ENCODE peak calls at places on chromosome 20, in nine cellular contexts. One of them, this sample, is unnamed.

GRCh38 chr20:61126369-61127195 is 125.5 kb upstream of the CDH4 start:
- DNase-seq in fibroblast of the aortic adventitia: no peak
- DNase-seq in hepatocyte: no peak
- DNase-seq in Peyer's patch: no peak
- DNase-seq in HFFc6: no peak
- DNase-seq in brain microvascular endothelial cell: no peak
- DNase-seq in kidney: no peak
- DNase-seq in suprapubic skin: no peak
- DNase-seq in neural crest cell: no peak
- DNase-seq in this sample: no peak

GRCh38 chr20:31593221-31594001 is 11.7 kb upstream of the ID1 start:
- DNase-seq in brain microvascular endothelial cell: no peak
- DNase-seq in hepatocyte: peak
- DNase-seq in neural crest cell: no peak
- DNase-seq in fibroblast of the aortic adventitia: peak
- DNase-seq in kidney: peak
- DNase-seq in Peyer's patch: peak
- DNase-seq in suprapubic skin: peak
- DNase-seq in HFFc6: peak
- DNase-seq in this sample: peak

GRCh38 chr20:48986899-48987298 is 59.2 kb upstream of the CSE1L start:
- DNase-seq in brain microvascular endothelial cell: no peak
- DNase-seq in HFFc6: no peak
- DNase-seq in fibroblast of the aortic adventitia: no peak
- DNase-seq in kidney: no peak
- DNase-seq in Peyer's patch: no peak
- DNase-seq in neural crest cell: no peak
- DNase-seq in suprapubic skin: no peak
- DNase-seq in hepatocyte: no peak
- DNase-seq in this sample: peak

GRCh38 chr20:39825524-39825923 is 863.4 kb downstream of the DHX35 start:
- DNase-seq in fibroblast of the aortic adventitia: no peak
- DNase-seq in kidney: no peak
- DNase-seq in Peyer's patch: no peak
- DNase-seq in suprapubic skin: no peak
- DNase-seq in hepatocyte: no peak
- DNase-seq in HFFc6: no peak
- DNase-seq in brain microvascular endothelial cell: no peak
- DNase-seq in neural crest cell: no peak
- DNase-seq in this sample: peak

GRCh38 chr20:62179162-62179504 is 3.7 kb upstream of the MTG2 start:
- DNase-seq in hepatocyte: no peak
- DNase-seq in Peyer's patch: no peak
- DNase-seq in neural crest cell: no peak
- DNase-seq in fibroblast of the aortic adventitia: no peak
- DNase-seq in brain microvascular endothelial cell: no peak
- DNase-seq in kidney: no peak
- DNase-seq in HFFc6: no peak
- DNase-seq in suprapubic skin: no peak
- DNase-seq in this sample: no peak

GRCh38 chr20:33337531-33338165 is 54.6 kb downstream of the BPIFB1 start:
- DNase-seq in brain microvascular endothelial cell: no peak
- DNase-seq in neural crest cell: no peak
- DNase-seq in hepatocyte: no peak
- DNase-seq in suprapubic skin: no peak
- DNase-seq in Peyer's patch: no peak
- DNase-seq in HFFc6: no peak
- DNase-seq in fibroblast of the aortic adventitia: no peak
- DNase-seq in kidney: no peak
- DNase-seq in this sample: no peak

GRCh38 chr20:40578961-40579360 is 110.1 kb downstream of the MAFB start:
- DNase-seq in neural crest cell: no peak
- DNase-seq in suprapubic skin: no peak
- DNase-seq in brain microvascular endothelial cell: no peak
- DNase-seq in kidney: no peak
- DNase-seq in Peyer's patch: no peak
- DNase-seq in HFFc6: no peak
- DNase-seq in hepatocyte: no peak
- DNase-seq in fibroblast of the aortic adventitia: no peak
- DNase-seq in this sample: no peak

GRCh38 chr20:40844285-40844684 is 155.2 kb upstream of the MAFB start:
- DNase-seq in suprapubic skin: no peak
- DNase-seq in neural crest cell: no peak
- DNase-seq in HFFc6: no peak
- DNase-seq in kidney: no peak
- DNase-seq in hepatocyte: no peak
- DNase-seq in brain microvascular endothelial cell: no peak
- DNase-seq in Peyer's patch: no peak
- DNase-seq in fibroblast of the aortic adventitia: no peak
- DNase-seq in this sample: no peak

GRCh38 chr20:49737260-49737659 is 23.6 kb upstream of the B4GALT5 start:
- DNase-seq in hepatocyte: no peak
- DNase-seq in brain microvascular endothelial cell: no peak
- DNase-seq in suprapubic skin: no peak
- DNase-seq in Peyer's patch: no peak
- DNase-seq in fibroblast of the aortic adventitia: no peak
- DNase-seq in HFFc6: no peak
- DNase-seq in kidney: no peak
- DNase-seq in neural crest cell: no peak
- DNase-seq in this sample: no peak

GRCh38 chr20:23640018-23640872 is 2.5 kb upstream of the CST3 start:
- DNase-seq in HFFc6: no peak
- DNase-seq in kidney: peak
- DNase-seq in brain microvascular endothelial cell: no peak
- DNase-seq in suprapubic skin: no peak
- DNase-seq in Peyer's patch: no peak
- DNase-seq in hepatocyte: no peak
- DNase-seq in fibroblast of the aortic adventitia: no peak
- DNase-seq in neural crest cell: no peak
- DNase-seq in this sample: no peak

GRCh38 chr20:25567286-25567685 is 18.0 kb downstream of the NINL start:
- DNase-seq in Peyer's patch: no peak
- DNase-seq in hepatocyte: no peak
- DNase-seq in suprapubic skin: no peak
- DNase-seq in neural crest cell: no peak
- DNase-seq in HFFc6: no peak
- DNase-seq in brain microvascular endothelial cell: no peak
- DNase-seq in kidney: no peak
- DNase-seq in fibroblast of the aortic adventitia: no peak
- DNase-seq in this sample: no peak

GRCh38 chr20:34322267-34323105 is 19.3 kb upstream of the AHCY start:
- DNase-seq in brain microvascular endothelial cell: no peak
- DNase-seq in suprapubic skin: no peak
- DNase-seq in Peyer's patch: no peak
- DNase-seq in fibroblast of the aortic adventitia: no peak
- DNase-seq in hepatocyte: no peak
- DNase-seq in neural crest cell: no peak
- DNase-seq in HFFc6: no peak
- DNase-seq in kidney: no peak
- DNase-seq in this sample: no peak

GRCh38 chr20:32564921-32565734 is 20.0 kb downstream of the NOL4L start:
- DNase-seq in Peyer's patch: peak
- DNase-seq in suprapubic skin: no peak
- DNase-seq in fibroblast of the aortic adventitia: no peak
- DNase-seq in brain microvascular endothelial cell: no peak
- DNase-seq in hepatocyte: no peak
- DNase-seq in kidney: no peak
- DNase-seq in HFFc6: no peak
- DNase-seq in neural crest cell: no peak
- DNase-seq in this sample: no peak

GRCh38 chr20:38692436-38693411 is 31.6 kb upstream of the SLC32A1 start:
- DNase-seq in fibroblast of the aortic adventitia: peak
- DNase-seq in brain microvascular endothelial cell: peak
- DNase-seq in neural crest cell: peak
- DNase-seq in kidney: peak
- DNase-seq in suprapubic skin: no peak
- DNase-seq in hepatocyte: peak
- DNase-seq in HFFc6: peak
- DNase-seq in Peyer's patch: peak
- DNase-seq in this sample: peak

GRCh38 chr20:52103469-52103910 is 88.1 kb downstream of the ZFP64 start:
- DNase-seq in neural crest cell: no peak
- DNase-seq in kidney: no peak
- DNase-seq in Peyer's patch: no peak
- DNase-seq in hepatocyte: no peak
- DNase-seq in HFFc6: peak
- DNase-seq in fibroblast of the aortic adventitia: no peak
- DNase-seq in suprapubic skin: no peak
- DNase-seq in brain microvascular endothelial cell: peak
- DNase-seq in this sample: no peak

GRCh38 chr20:37314617-37315292 is 25.3 kb downstream of the MANBAL start:
- DNase-seq in suprapubic skin: peak
- DNase-seq in fibroblast of the aortic adventitia: peak
- DNase-seq in Peyer's patch: peak
- DNase-seq in hepatocyte: no peak
- DNase-seq in neural crest cell: no peak
- DNase-seq in HFFc6: no peak
- DNase-seq in brain microvascular endothelial cell: no peak
- DNase-seq in kidney: peak
- DNase-seq in this sample: no peak

GRCh38 chr20:53884859-53885654 is 185.3 kb downstream of the BCAS1 start:
- DNase-seq in kidney: no peak
- DNase-seq in brain microvascular endothelial cell: peak
- DNase-seq in HFFc6: no peak
- DNase-seq in Peyer's patch: no peak
- DNase-seq in fibroblast of the aortic adventitia: no peak
- DNase-seq in neural crest cell: no peak
- DNase-seq in hepatocyte: no peak
- DNase-seq in suprapubic skin: no peak
- DNase-seq in this sample: peak

GRCh38 chr20:46539113-46539512 is 11.3 kb downstream of the OCSTAMP start:
- DNase-seq in HFFc6: no peak
- DNase-seq in Peyer's patch: no peak
- DNase-seq in fibroblast of the aortic adventitia: no peak
- DNase-seq in brain microvascular endothelial cell: no peak
- DNase-seq in neural crest cell: no peak
- DNase-seq in hepatocyte: no peak
- DNase-seq in kidney: no peak
- DNase-seq in suprapubic skin: no peak
- DNase-seq in this sample: no peak
- TF ChIP-seq CTCF in HFFc6: peak
- TF ChIP-seq CTCF in Peyer's patch: no peak
- TF ChIP-seq CTCF in fibroblast of the aortic adventitia: no peak
- TF ChIP-seq CTCF in brain microvascular endothelial cell: no peak
- TF ChIP-seq CTCF in neural crest cell: peak
- TF ChIP-seq CTCF in hepatocyte: no peak
- TF ChIP-seq CTCF in kidney: no peak
- TF ChIP-seq CTCF in suprapubic skin: no peak
- TF ChIP-seq CTCF in this sample: no peak

GRCh38 chr20:2780948-2781347 is 19.5 kb downstream of the CPXM1 start:
- DNase-seq in fibroblast of the aortic adventitia: no peak
- DNase-seq in Peyer's patch: no peak
- DNase-seq in brain microvascular endothelial cell: no peak
- DNase-seq in kidney: no peak
- DNase-seq in HFFc6: no peak
- DNase-seq in hepatocyte: no peak
- DNase-seq in suprapubic skin: no peak
- DNase-seq in neural crest cell: no peak
- DNase-seq in this sample: no peak
- TF ChIP-seq CTCF in fibroblast of the aortic adventitia: no peak
- TF ChIP-seq CTCF in Peyer's patch: no peak
- TF ChIP-seq CTCF in brain microvascular endothelial cell: peak
- TF ChIP-seq CTCF in kidney: no peak
- TF ChIP-seq CTCF in HFFc6: no peak
- TF ChIP-seq CTCF in hepatocyte: no peak
- TF ChIP-seq CTCF in suprapubic skin: no peak
- TF ChIP-seq CTCF in neural crest cell: no peak
- TF ChIP-seq CTCF in this sample: no peak

DNA sequence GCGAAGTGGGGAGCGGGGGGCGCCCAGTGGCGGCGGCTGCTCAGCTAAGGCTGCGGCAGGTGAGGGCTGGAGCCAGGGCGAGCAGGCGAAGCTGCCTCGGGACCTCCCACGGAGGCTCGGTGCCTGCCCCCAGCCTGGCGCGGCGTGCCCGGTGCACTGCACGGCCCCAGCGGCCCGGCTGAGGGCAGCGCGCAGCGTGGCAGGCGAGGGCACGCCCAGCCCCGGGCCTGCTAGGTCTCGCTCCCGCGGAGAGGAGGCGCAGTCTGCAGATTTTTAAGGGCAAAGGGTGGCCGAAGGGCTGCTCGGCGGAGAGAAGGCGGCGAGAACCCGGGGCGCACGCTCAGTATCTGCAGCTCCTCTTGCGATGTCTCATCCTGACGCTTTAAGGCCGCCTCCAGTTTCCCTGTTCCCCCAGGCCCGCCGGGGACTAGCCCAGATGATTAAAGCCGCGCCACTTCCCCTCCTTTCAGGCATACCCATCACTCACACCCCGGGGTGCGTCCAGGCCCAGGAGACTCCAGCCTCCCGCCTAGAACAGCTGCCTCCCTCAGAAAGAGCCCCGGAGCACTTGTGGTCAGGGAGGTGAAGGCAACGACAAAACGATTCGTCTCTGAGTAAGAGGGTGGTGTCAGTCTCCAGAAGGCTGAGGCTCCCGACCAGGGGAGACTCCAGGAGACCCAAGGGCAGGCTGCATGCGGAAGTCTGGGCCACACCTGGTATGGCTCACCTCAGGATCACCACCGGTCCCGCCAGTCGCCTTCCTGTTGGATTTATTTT is at the start of gene FERMT1:
- DNase-seq in HFFc6: peak
- DNase-seq in hepatocyte: peak
- DNase-seq in brain microvascular endothelial cell: peak
- DNase-seq in Peyer's patch: peak
- DNase-seq in fibroblast of the aortic adventitia: peak
- DNase-seq in suprapubic skin: peak
- DNase-seq in neural crest cell: peak
- DNase-seq in kidney: peak
- DNase-seq in this sample: peak
- TF ChIP-seq CTCF in HFFc6: peak
- TF ChIP-seq CTCF in hepatocyte: peak
- TF ChIP-seq CTCF in brain microvascular endothelial cell: peak
- TF ChIP-seq CTCF in Peyer's patch: peak
- TF ChIP-seq CTCF in fibroblast of the aortic adventitia: peak
- TF ChIP-seq CTCF in suprapubic skin: no peak
- TF ChIP-seq CTCF in neural crest cell: peak
- TF ChIP-seq CTCF in kidney: peak
- TF ChIP-seq CTCF in this sample: peak

DNA sequence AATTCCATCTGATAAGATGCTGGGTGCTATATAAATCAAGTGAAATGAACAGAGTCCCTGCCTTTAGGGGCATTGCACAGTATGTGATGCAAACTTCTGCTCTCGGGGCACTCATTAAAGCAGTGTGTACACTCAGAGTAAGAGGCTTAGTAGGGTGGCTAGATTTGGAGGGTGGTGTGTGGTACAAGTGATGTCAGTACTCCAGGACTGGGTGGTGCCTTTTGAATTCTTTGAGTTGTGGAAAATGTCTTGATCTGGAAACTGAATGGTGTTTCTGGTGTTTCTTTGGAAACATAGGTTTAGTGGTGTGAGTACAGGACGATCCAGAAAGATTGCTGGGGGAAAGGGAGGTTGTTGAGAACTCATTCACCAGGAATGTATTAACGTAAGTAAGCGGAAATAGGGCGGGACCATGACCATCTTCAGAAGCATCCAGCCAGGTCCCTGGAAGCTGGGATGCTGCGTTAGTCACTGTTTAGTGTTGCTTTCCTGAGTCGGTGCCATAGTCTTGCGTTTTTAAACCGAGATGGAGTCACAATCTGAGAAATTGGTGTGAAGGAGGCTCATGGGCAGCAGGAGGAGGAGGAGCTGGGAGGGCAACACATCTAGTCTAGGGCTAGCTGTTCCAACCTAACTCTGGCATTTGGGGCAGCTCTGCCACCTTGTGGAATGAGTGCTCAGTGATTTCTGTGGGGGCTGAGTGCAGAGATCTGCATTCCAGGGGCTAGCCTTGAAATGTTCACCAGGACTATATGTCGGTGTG is 70.3 kb downstream of the SCAND1 start:
- DNase-seq in brain microvascular endothelial cell: peak
- DNase-seq in Peyer's patch: peak
- DNase-seq in fibroblast of the aortic adventitia: peak
- DNase-seq in HFFc6: peak
- DNase-seq in neural crest cell: peak
- DNase-seq in hepatocyte: peak
- DNase-seq in suprapubic skin: peak
- DNase-seq in kidney: no peak
- DNase-seq in this sample: peak
- TF ChIP-seq CTCF in brain microvascular endothelial cell: peak
- TF ChIP-seq CTCF in Peyer's patch: peak
- TF ChIP-seq CTCF in fibroblast of the aortic adventitia: peak
- TF ChIP-seq CTCF in HFFc6: peak
- TF ChIP-seq CTCF in neural crest cell: peak
- TF ChIP-seq CTCF in hepatocyte: peak
- TF ChIP-seq CTCF in suprapubic skin: peak
- TF ChIP-seq CTCF in kidney: peak
- TF ChIP-seq CTCF in this sample: peak

This sample was measured in MCF 10A.